ENCODE peak calls at places on chromosome 1, in seven cellular contexts. L is activated naive CD8-positive, alpha-beta T cell treated with anti-CD3 and anti-CD28 coated beads for 36 hours; B is H7; K is NCI-H510A treated with DMSO at 0.1 percent for 48 hours; V is left ventricle myocardium inferior; E is kidney tubule cell; C is NCI-H345. N is an unnamed sample.

GRCh38 chr1:70410604-70411359 is at the start of gene CTH:
- DNase-seq in L (peak), B (peak), K (peak), V (peak), E (peak), C (peak), N (peak)

GRCh38 chr1:147723691-147724323 is 36.6 kb downstream of the GJA5 start:
- DNase-seq in L (peak), B (peak), K (no peak), V (peak), E (peak), C (peak), N (no peak)

GRCh38 chr1:186420311-186420710 is 40.6 kb downstream of the PDC start:
- DNase-seq in L (no peak), B (no peak), K (no peak), V (no peak), E (no peak), C (no peak), N (no peak)

GRCh38 chr1:221286399-221286798 is 407.2 kb downstream of the HLX start:
- DNase-seq in L (no peak), B (no peak), K (no peak), V (no peak), E (no peak), C (peak), N (no peak)

GRCh38 chr1:184296466-184297243 is 90.2 kb upstream of the C1orf21 start:
- DNase-seq in L (no peak), B (no peak), K (no peak), V (peak), E (no peak), C (no peak), N (no peak)

GRCh38 chr1:39333296-39333695 is 128.8 kb downstream of the MACF1 start:
- DNase-seq in L (no peak), B (no peak), K (no peak), V (no peak), E (peak), C (no peak), N (no peak)

GRCh38 chr1:231421616-231421970 is 494 bp downstream of the EGLN1 start:
- DNase-seq in L (no peak), B (no peak), K (no peak), V (peak), E (peak), C (peak), N (no peak)

GRCh38 chr1:59007820-59008598 is 224.2 kb upstream of the JUN start:
- DNase-seq in L (peak), B (no peak), K (no peak), V (no peak), E (no peak), C (no peak), N (no peak)

GRCh38 chr1:46550751-46551231 is 656 bp downstream of the KNCN start:
- DNase-seq in L (no peak), B (peak), K (no peak), V (no peak), E (no peak), C (no peak), N (no peak)

GRCh38 chr1:79074975-79075374 is 68.4 kb upstream of the ADGRL4 start:
- DNase-seq in L (no peak), B (no peak), K (no peak), V (no peak), E (no peak), C (no peak), N (no peak)

GRCh38 chr1:28281608-28282425 is 22.5 kb downstream of the SESN2 start:
- DNase-seq in L (no peak), B (no peak), K (no peak), V (no peak), E (no peak), C (no peak), N (no peak)

GRCh38 chr1:10773851-10774614 is 22.4 kb downstream of the CASZ1 start:
- DNase-seq in L (no peak), B (no peak), K (no peak), V (peak), E (no peak), C (no peak), N (no peak)

GRCh38 chr1:116286541-116286971 is 86.5 kb upstream of the ATP1A1 start:
- DNase-seq in L (no peak), B (no peak), K (no peak), V (no peak), E (peak), C (no peak), N (no peak)